ENCODE peak calls at places on chromosome 9, in four cellular contexts. G is IMR-90, W is H1, M is mesendoderm. C is an unnamed sample.

GRCh38 chr9:16133556-16134227 is 580.8 kb downstream of the CCDC171 start:
- DNase-seq in G (peak; percentile 48), M (peak; percentile 93), W (peak; percentile 71), C (peak; percentile 80)

GRCh38 chr9:125484632-125485282 is 222.3 kb downstream of the MAPKAP1 start:
- DNase-seq in G (peak; percentile 87), W (no peak), M (no peak), C (no peak)

GRCh38 chr9:19409406-19410194 is 791 bp downstream of the ACER2 start:
- DNase-seq in G (no peak), M (peak; percentile 73), W (no peak), C (peak; percentile 67)

GRCh38 chr9:117706421-117707150 is 2.4 kb downstream of the TLR4 start:
- DNase-seq in W (no peak), M (no peak), G (no peak), C (no peak)

GRCh38 chr9:16266648-16267276 is 603.7 kb downstream of the BNC2 start:
- DNase-seq in M (peak; percentile 63), W (peak; percentile 86), G (no peak), C (peak; percentile 65)

GRCh38 chr9:130433168-130433946 is 11.4 kb upstream of the ASS1 start:
- DNase-seq in G (peak; percentile 39), M (peak; percentile 69), W (peak; percentile 85), C (peak; percentile 79)

GRCh38 chr9:83062653-83063527 is at the start of gene RASEF:
- DNase-seq in W (peak; percentile 84), G (no peak), M (peak; percentile 74), C (peak; percentile 84)

GRCh38 chr9:107847977-107848376 is 358.4 kb upstream of the KLF4 start:
- DNase-seq in G (peak; percentile 34), W (no peak), M (no peak), C (no peak)

GRCh38 chr9:4365055-4365454 is 65.2 kb upstream of the GLIS3 start:
- DNase-seq in G (no peak), M (no peak), W (no peak), C (no peak)

GRCh38 chr9:15374310-15374709 is 48.4 kb upstream of the SNAPC3 start:
- DNase-seq in W (no peak), G (no peak), M (no peak), C (no peak)

GRCh38 chr9:95207403-95207802 is 110.1 kb downstream of the FANCC start:
- DNase-seq in M (no peak), G (no peak), W (no peak), C (no peak)

GRCh38 chr9:28135571-28135970 is 562.3 kb upstream of the C9orf72 start:
- DNase-seq in G (no peak), W (no peak), M (peak; percentile 62), C (no peak)

GRCh38 chr9:122912964-122913673 is at the start of gene ZBTB6:
- DNase-seq in M (peak; percentile 95), W (peak; percentile 76), G (peak; percentile 81), C (peak; percentile 85)
- H3K18ac ChIP-seq in M (peak within 1 kb of the TSS; percentile 35), W (no peak within 1 kb of the TSS), G (peak within 1 kb of the TSS; percentile 73), C (peak within 1 kb of the TSS; percentile 98)

GRCh38 chr9:26264709-26265601 is 586.7 kb upstream of the TUSC1 start:
- DNase-seq in M (peak; percentile 57), W (no peak), G (peak; percentile 93), C (no peak)
- H3K56ac ChIP-seq in M (no peak overlapping the region), W (no peak overlapping the region), G (peak overlapping the region; percentile 48), C (no peak overlapping the region)

DNA sequence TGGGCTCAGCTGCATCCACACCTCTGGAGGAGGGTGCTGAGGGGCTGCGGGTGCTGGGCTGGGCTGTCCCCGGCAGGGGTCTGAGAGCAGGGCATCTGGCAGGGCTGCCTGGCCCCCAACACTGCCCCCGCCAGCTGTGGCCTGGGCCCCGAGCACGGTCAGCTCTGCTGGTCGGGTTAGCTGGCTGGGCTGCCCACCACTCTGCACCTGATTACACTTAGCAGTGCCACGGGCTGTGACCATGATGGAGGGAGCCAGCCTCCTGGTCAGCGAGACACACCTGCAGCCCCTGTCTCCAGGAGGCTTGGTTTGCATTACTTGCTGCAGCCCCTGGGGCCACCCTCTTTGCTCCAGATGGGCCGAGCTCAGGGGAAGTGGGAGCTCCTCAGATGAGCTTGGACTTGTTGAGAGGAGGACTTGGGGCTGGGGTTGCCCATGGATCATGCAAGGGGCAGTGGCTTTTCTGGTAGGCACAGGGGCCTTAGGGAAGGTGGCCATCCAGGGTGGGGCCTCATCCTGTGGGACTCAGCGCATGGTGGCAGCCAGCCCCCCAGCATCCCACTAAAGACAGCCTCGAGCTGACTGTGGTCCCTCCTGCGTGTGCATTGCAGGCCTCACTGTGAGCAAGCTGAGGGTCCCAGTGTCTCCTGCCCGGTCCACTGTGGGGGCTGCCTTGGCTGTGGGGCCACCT is 132.0 kb upstream of the FAM120A start:
- DNase-seq in M (no peak), G (no peak), W (no peak), C (no peak)
- H3K18ac ChIP-seq in M (no peak overlapping the region), G (no peak overlapping the region), W (no peak overlapping the region), C (no peak overlapping the region)

DNA sequence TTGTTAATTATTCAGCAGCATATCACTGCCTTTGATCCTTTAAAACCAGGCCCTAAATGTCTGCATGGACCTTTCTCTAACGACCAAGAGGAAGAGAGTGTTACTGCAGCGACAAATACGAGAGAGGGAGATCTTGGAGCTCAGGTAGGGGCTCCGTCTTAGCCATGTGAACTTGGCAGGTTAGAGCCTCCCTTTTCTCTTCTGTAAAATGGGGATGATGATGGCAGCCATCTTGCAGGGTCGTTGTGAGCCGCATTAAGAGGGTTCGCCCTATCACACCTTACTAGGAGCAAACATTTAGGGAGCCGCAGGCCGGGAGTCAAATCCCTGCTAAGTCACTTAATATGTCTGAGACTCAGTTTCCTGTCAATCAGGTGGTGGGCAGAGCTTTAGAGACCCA is 1.6 kb downstream of the ENG start:
- DNase-seq in W (no peak), M (no peak), G (no peak), C (no peak)
- H3K56ac ChIP-seq in W (no peak overlapping the region), M (no peak overlapping the region), G (no peak overlapping the region), C (no peak overlapping the region)

GRCh38 chr9:76773051-76773450 is 8.8 kb downstream of the PCA3 start:
- DNase-seq in W (no peak), M (no peak), G (no peak), C (no peak)
- H3K18ac ChIP-seq in W (no peak overlapping the region), M (no peak overlapping the region), G (no peak overlapping the region), C (no peak overlapping the region)

GRCh38 chr9:116544896-116545295 is 142.2 kb upstream of the TRIM32 start:
- DNase-seq in M (no peak), W (no peak), G (no peak), C (no peak)
- H3K56ac ChIP-seq in M (no peak overlapping the region), W (no peak overlapping the region), G (no peak overlapping the region), C (no peak overlapping the region)

GRCh38 chr9:133066181-133066983 is 4.6 kb downstream of the CEL start:
- DNase-seq in M (no peak), G (no peak), W (no peak), C (no peak)

GRCh38 chr9:133065070-133065388 is 3.2 kb downstream of the CEL start:
- DNase-seq in M (no peak), G (no peak), W (no peak), C (no peak)

GRCh38 chr9:133064241-133065069 is 2.7 kb downstream of the CEL start:
- DNase-seq in W (no peak), G (no peak), M (no peak), C (no peak)

GRCh38 chr9:133063159-133063499 is 1.3 kb downstream of the CEL start:
- DNase-seq in M (no peak), G (no peak), W (no peak), C (no peak)

GRCh38 chr9:133063500-133064231 is 1.9 kb downstream of the CEL start:
- DNase-seq in W (no peak), G (no peak), M (no peak), C (no peak)
- H3K18ac ChIP-seq in W (no peak overlapping the region), G (no peak overlapping the region), M (no peak overlapping the region), C (no peak overlapping the region)